ENCODE peak calls at places on chromosomes 7 and 10, in five cellular contexts. M, O, X, R and A are unnamed samples.

GRCh38 chr7:87475359-87476178 is at the start of gene ABCB4:
- DNase-seq in R (no peak), O (peak), M (no peak), X (no peak), A (no peak)

GRCh38 chr7:157861031-157861491 is 524.3 kb downstream of the DNAJB6 start:
- DNase-seq in O (no peak), R (no peak), X (no peak), M (no peak), A (no peak)

GRCh38 chr7:155918720-155919399 is 106.6 kb upstream of the SHH start:
- DNase-seq in M (peak), O (no peak), R (no peak), X (no peak), A (no peak)

GRCh38 chr10:60434418-60435046 is 44.9 kb upstream of the ANK3 start:
- DNase-seq in O (peak), R (no peak), M (peak), X (no peak), A (peak)

GRCh38 chr7:80087768-80088170 is 46.9 kb upstream of the GNAI1 start:
- DNase-seq in M (no peak), X (no peak), O (no peak), R (no peak), A (no peak)

GRCh38 chr7:38671901-38672559 is 40.9 kb upstream of the AMPH start:
- DNase-seq in M (no peak), X (no peak), R (no peak), O (no peak), A (no peak)

GRCh38 chr10:44959243-44960097 is at the start of gene RASSF4:
- DNase-seq in M (peak), R (no peak), O (peak), X (peak), A (peak)

GRCh38 chr7:120770206-120770605 is 87.7 kb downstream of the TSPAN12 start:
- DNase-seq in R (no peak), O (no peak), X (no peak), M (no peak), A (no peak)

GRCh38 chr10:62019685-62020361 is 118.3 kb downstream of the ARID5B start:
- DNase-seq in R (no peak), O (no peak), X (no peak), M (no peak), A (no peak)

GRCh38 chr10:106931853-106932249 is 232.7 kb downstream of the SORCS1 start:
- DNase-seq in O (no peak), R (no peak), X (no peak), M (no peak), A (no peak)

GRCh38 chr7:135976312-135977019 is 693 bp downstream of the MTPN start:
- DNase-seq in X (peak), M (peak), O (peak), R (no peak), A (no peak)

GRCh38 chr10:105885495-105885894 is 1244.4 kb downstream of the SORCS3 start:
- DNase-seq in R (no peak), O (no peak), M (no peak), X (no peak), A (no peak)

GRCh38 chr10:66045859-66046258 is 880.0 kb upstream of the LRRTM3 start:
- DNase-seq in M (no peak), O (no peak), X (no peak), R (no peak), A (no peak)

GRCh38 chr7:135684134-135684533 is 21.8 kb downstream of the STMP1 start:
- DNase-seq in X (no peak), M (no peak), O (no peak), R (no peak), A (peak)

GRCh38 chr10:17873946-17874345 is 64.8 kb downstream of the MRC1 start:
- DNase-seq in R (no peak), X (no peak), O (no peak), M (no peak), A (no peak)